ENCODE peak calls at places on chromosomes 7 and 10, in nine cellular contexts. S, K, T, F, M, N, H, E and Z are unnamed samples.

GRCh38 chr10:33352631-33353030 is 18.2 kb upstream of the NRP1 start:
- DNase-seq in S (no peak), K (no peak), T (no peak), F (no peak), M (no peak), N (no peak), H (peak), E (no peak), Z (no peak)

GRCh38 chr7:36346260-36346831 is 43.3 kb upstream of the ANLN start:
- DNase-seq in S (no peak), K (no peak), T (no peak), F (no peak), M (no peak), N (no peak), H (no peak), E (no peak), Z (no peak)

GRCh38 chr7:122038904-122039303 is 105.1 kb downstream of the AASS start:
- DNase-seq in S (no peak), K (peak), T (no peak), F (no peak), M (no peak), N (no peak), H (peak), E (no peak), Z (no peak)

GRCh38 chr7:1819258-1819841 is 149.3 kb downstream of the ELFN1 start:
- DNase-seq in S (no peak), K (no peak), T (no peak), F (no peak), M (no peak), N (no peak), H (no peak), E (no peak), Z (no peak)

GRCh38 chr10:51507476-51507875 is 191.9 kb downstream of the CSTF2T start:
- DNase-seq in S (no peak), K (no peak), T (no peak), F (no peak), M (no peak), N (no peak), H (no peak), E (no peak), Z (no peak)

GRCh38 chr10:132131581-132132250 is 55.0 kb upstream of the DPYSL4 start:
- DNase-seq in S (no peak), K (no peak), T (no peak), F (no peak), M (no peak), N (no peak), H (no peak), E (no peak), Z (no peak)

GRCh38 chr7:55130554-55131198 is 111.9 kb downstream of the EGFR start:
- DNase-seq in S (peak), K (peak), T (no peak), F (no peak), M (no peak), N (no peak), H (no peak), E (no peak), Z (no peak)

GRCh38 chr7:83957333-83957732 is 237.3 kb downstream of the SEMA3A start:
- DNase-seq in S (no peak), K (no peak), T (no peak), F (no peak), M (no peak), N (no peak), H (no peak), E (no peak), Z (no peak)

GRCh38 chr7:16398211-16399017 is 22.9 kb downstream of the CRPPA start:
- DNase-seq in S (no peak), K (peak), T (no peak), F (no peak), M (no peak), N (no peak), H (no peak), E (no peak), Z (no peak)

GRCh38 chr10:48450233-48450810 is 143.8 kb downstream of the MAPK8 start:
- DNase-seq in S (no peak), K (no peak), T (no peak), F (no peak), M (peak), N (no peak), H (no peak), E (no peak), Z (no peak)

GRCh38 chr7:41096921-41097320 is 606.0 kb downstream of the INHBA start:
- DNase-seq in S (no peak), K (peak), T (no peak), F (no peak), M (no peak), N (no peak), H (no peak), E (no peak), Z (no peak)

GRCh38 chr7:39979406-39980073 is 29.5 kb downstream of the CDK13 start:
- DNase-seq in S (no peak), K (no peak), T (no peak), F (peak), M (no peak), N (no peak), H (no peak), E (no peak), Z (no peak)

GRCh38 chr7:32206987-32207386 is 136.8 kb upstream of the PDE1C start:
- DNase-seq in S (peak), K (peak), T (no peak), F (no peak), M (peak), N (no peak), H (peak), E (peak), Z (peak)

GRCh38 chr7:29884399-29885272 is 78.3 kb downstream of the WIPF3 start:
- DNase-seq in S (no peak), K (no peak), T (no peak), F (no peak), M (peak), N (no peak), H (peak), E (peak), Z (peak)

GRCh38 chr7:32871624-32872371 is 19.8 kb downstream of the KBTBD2 start:
- DNase-seq in S (no peak), K (no peak), T (no peak), F (no peak), M (no peak), N (no peak), H (no peak), E (no peak), Z (no peak)

GRCh38 chr10:47261121-47261520 is 38.9 kb upstream of the GDF10 start:
- DNase-seq in S (no peak), K (no peak), T (no peak), F (peak), M (no peak), N (peak), H (no peak), E (no peak), Z (no peak)

GRCh38 chr10:36116751-36117150 is 474.7 kb upstream of the FZD8 start:
- DNase-seq in S (no peak), K (no peak), T (no peak), F (no peak), M (peak), N (no peak), H (no peak), E (no peak), Z (no peak)

GRCh38 chr10:17237163-17237562 is 9.1 kb downstream of the VIM start:
- DNase-seq in S (peak), K (no peak), T (no peak), F (no peak), M (no peak), N (no peak), H (no peak), E (no peak), Z (no peak)

GRCh38 chr10:127873901-127874470 is 18.8 kb downstream of the CLRN3 start:
- DNase-seq in S (no peak), K (no peak), T (no peak), F (no peak), M (no peak), N (no peak), H (no peak), E (no peak), Z (no peak)

GRCh38 chr10:43255644-43256431 is 11.0 kb downstream of the RASGEF1A start:
- DNase-seq in S (peak), K (peak), T (peak), F (peak), M (peak), N (peak), H (peak), E (peak), Z (peak)

GRCh38 chr10:81200801-81201200 is 663.1 kb downstream of the SH2D4B start:
- DNase-seq in S (no peak), K (no peak), T (no peak), F (no peak), M (no peak), N (no peak), H (no peak), E (no peak), Z (no peak)

GRCh38 chr7:157088136-157088535 is 50.6 kb upstream of the UBE3C start:
- DNase-seq in S (no peak), K (no peak), T (no peak), F (no peak), M (no peak), N (no peak), H (no peak), E (no peak), Z (no peak)

GRCh38 chr10:77710759-77711682 is 73.4 kb upstream of the KCNMA1 start:
- DNase-seq in S (peak), K (peak), T (peak), F (peak), M (peak), N (peak), H (peak), E (peak), Z (peak)

GRCh38 chr7:74480861-74481417 is 27.2 kb downstream of the GTF2IRD1 start:
- DNase-seq in S (no peak), K (peak), T (no peak), F (no peak), M (peak), N (no peak), H (no peak), E (no peak), Z (no peak)

GRCh38 chr10:4331150-4331549 is 494.9 kb upstream of the AKR1E2 start:
- DNase-seq in S (no peak), K (no peak), T (no peak), F (no peak), M (no peak), N (no peak), H (peak), E (no peak), Z (no peak)

GRCh38 chr10:59901481-59901880 is 4.9 kb downstream of the CCDC6 start:
- DNase-seq in S (no peak), K (no peak), T (no peak), F (no peak), M (no peak), N (no peak), H (peak), E (no peak), Z (no peak)

DNA sequence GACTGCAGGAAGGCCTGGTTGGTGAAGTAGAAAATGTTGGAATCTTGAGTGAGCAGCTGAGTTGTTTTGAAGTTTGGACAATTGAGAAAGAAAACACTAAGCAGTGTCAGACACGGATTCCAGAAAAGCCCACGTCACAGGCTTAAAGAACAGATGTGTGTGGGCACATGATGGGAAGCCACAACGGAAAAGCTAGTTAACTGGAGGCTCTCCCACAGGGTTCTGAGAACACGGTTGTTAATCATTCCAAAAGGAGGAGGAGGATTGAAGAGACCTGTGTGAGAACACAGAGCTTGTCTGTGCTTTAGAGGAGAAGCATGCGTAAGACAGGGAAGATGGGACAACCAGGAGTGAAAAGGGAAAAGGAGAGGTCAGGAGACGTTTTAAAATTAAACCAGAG is 42.6 kb downstream of the SHH start:
- DNase-seq in S (no peak), K (peak), T (no peak), F (no peak), M (peak), N (no peak), H (no peak), E (no peak), Z (no peak)
- TF ChIP-seq EZH2phosphoT487 in S (no peak), K (no peak), T (no peak), F (no peak), M (no peak), N (no peak), H (no peak), E (no peak), Z (no peak)

GRCh38 chr10:11823989-11824346 is 812 bp downstream of the PROSER2 start:
- DNase-seq in S (no peak), K (peak), T (no peak), F (no peak), M (no peak), N (no peak), H (no peak), E (no peak), Z (no peak)

GRCh38 chr10:11824376-11824775 is 1.2 kb downstream of the PROSER2 start:
- DNase-seq in S (no peak), K (peak), T (no peak), F (no peak), M (no peak), N (no peak), H (no peak), E (no peak), Z (no peak)

GRCh38 chr10:11822809-11823121 is 391 bp upstream of the PROSER2 start:
- DNase-seq in S (no peak), K (no peak), T (no peak), F (no peak), M (no peak), N (no peak), H (no peak), E (no peak), Z (no peak)

GRCh38 chr10:11822031-11822756 is 962 bp upstream of the PROSER2 start:
- DNase-seq in S (no peak), K (peak), T (no peak), F (no peak), M (no peak), N (no peak), H (no peak), E (no peak), Z (no peak)

DNA sequence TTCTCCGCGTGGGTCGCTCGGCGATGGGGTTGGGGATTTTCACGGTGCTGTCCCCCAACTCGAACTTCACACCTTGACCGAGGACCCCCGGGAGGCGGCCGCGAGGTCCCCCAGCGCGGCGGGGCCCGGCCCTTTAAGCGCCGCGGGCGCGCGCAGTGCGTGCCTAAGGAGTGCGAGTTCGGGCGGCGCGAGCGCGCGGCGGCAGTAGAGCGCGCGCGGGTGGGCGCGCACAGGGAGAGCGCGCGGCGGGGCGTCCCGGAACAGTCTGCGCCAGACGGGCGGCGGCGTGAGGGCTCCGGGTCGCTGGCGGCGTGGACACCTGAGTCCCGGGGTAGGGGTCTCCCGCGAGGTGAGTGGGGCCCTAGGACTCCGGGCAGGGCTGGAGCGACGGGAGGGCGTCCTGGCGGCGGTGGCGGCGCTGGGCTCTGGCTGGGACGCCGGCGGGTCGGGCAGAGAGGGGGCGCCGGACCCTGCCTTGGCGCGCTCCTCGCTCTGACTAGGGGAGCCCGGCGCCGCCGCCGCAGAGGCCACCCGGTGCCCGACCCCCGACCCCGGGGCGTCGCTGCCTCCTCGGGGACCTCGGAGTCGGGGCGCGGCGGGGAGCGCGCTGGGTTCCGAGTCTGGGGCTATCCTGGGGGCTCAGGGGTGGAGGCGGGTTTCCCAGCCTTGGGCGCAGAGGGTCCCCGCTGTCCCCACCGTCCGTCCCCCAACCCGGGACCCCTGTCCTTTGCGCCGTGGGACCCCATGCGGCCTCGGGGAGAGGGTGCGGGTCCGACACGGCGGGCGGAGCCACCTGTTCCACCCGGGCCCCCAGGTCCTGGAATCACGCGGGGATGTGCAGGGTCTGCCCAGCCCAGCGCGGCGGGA is at the start of gene PROSER2:
- DNase-seq in S (peak), K (peak), T (peak), F (no peak), M (peak), N (no peak), H (peak), E (peak), Z (peak)
- TF ChIP-seq EZH2phosphoT487 in S (no peak), K (no peak), T (no peak), F (no peak), M (no peak), N (no peak), H (no peak), E (no peak), Z (no peak)

GRCh38 chr10:124293641-124294449 is 124.9 kb downstream of the OAT start:
- DNase-seq in S (no peak), K (no peak), T (no peak), F (no peak), M (no peak), N (no peak), H (no peak), E (peak), Z (no peak)

GRCh38 chr10:124294811-124295770 is 123.6 kb downstream of the OAT start:
- DNase-seq in S (no peak), K (no peak), T (no peak), F (no peak), M (no peak), N (no peak), H (no peak), E (no peak), Z (no peak)

GRCh38 chr10:124298891-124299290 is 119.8 kb downstream of the OAT start:
- DNase-seq in S (no peak), K (no peak), T (no peak), F (no peak), M (no peak), N (no peak), H (no peak), E (no peak), Z (no peak)

GRCh38 chr10:124296813-124297788 is 121.6 kb downstream of the OAT start:
- DNase-seq in S (no peak), K (no peak), T (no peak), F (no peak), M (no peak), N (no peak), H (no peak), E (no peak), Z (no peak)

DNA sequence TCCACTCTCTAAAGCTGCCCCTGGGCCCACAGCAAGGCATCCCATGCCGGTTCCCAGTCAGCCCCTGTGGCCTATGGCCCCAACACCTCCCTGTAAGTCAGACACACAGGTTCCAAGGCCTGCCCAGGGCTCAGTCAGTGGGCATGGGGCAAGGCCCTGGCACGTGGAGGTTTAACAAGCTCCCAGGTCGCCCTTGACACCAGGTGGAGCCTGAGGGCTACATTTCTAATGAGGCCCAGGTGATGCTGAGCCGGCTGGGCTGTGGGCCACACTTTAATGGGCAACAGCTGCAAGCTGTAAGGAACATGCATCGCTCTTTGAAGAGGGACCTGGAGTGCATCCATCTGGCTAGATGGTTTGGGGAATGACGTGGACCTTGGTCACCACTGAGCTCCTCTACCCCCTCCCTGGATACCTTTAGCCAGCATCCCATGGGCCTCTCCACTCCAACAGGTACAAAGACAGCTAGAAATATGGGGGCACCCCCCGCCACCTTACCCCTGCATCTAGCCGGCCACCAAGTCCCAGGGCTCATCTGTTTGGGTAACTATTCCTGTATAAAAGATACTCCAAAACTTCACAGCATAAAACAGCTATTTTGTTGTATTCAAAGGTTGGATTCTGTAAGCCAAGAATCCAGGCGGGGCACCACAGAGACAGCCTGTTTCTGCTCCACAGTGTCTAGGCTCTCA is 122.5 kb downstream of the OAT start:
- DNase-seq in S (no peak), K (peak), T (no peak), F (no peak), M (peak), N (no peak), H (no peak), E (peak), Z (peak)
- TF ChIP-seq EZH2phosphoT487 in S (no peak), K (no peak), T (no peak), F (no peak), M (no peak), N (no peak), H (no peak), E (no peak), Z (no peak)

DNA sequence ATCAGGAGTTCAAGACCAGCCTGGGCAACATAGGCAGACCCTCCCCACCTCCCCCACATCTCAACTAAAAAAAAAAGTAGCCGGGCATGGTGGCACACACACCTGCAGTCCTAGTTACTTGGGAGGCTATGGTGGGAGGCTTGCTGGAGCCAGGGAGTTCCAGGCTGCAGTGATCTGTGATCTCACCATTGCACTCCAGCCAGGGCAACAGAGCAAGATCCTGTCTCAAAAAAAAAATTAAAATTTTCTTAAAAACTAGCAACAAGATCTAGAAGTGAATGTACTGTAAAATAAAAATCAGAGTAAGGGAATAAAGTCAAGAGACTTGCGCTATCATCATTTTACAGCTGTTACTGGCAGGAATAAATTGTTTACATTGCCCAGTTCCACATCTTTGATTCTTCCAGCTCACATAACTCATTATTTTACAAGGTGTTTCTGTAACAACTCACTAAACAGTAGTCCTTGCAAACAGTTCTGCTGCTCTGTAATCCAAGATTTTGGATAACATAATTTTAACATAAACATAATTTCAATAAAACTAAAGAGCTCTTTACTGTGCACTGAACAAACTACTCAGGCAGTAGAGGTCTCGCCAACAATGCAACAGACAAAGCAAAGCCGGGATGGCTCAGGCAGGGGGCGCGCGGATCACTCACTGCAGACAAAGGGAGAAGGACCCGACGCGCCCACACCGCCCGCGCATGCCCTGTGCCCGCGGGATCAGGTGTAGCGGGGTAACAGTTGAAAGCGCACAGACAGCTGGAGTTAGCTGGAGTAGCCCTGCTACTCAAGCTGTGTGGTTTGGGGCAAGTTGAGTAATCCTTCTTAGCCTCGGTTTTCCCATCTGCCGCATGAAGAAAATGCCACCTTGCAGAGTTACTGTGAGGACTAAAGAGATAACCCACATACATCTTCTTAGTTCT is 73.3 kb upstream of the NFE2L3 start:
- DNase-seq in S (peak), K (peak), T (peak), F (peak), M (peak), N (peak), H (peak), E (peak), Z (peak)
- TF ChIP-seq EZH2phosphoT487 in S (no peak), K (no peak), T (no peak), F (no peak), M (peak), N (no peak), H (no peak), E (no peak), Z (no peak)